ENCODE peak calls at places on chromosomes 16 and 17, in nine cellular contexts. C, Q, O, W, G, F, N, Y and S are unnamed samples.

GRCh38 chr17:61201211-61201610 is 198.4 kb upstream of the TBX2 start:
- DNase-seq in C (no peak), Q (peak; percentile 98), O (no peak), W (no peak), G (no peak), F (no peak), N (no peak), Y (peak; percentile 80), S (no peak)

GRCh38 chr16:88208112-88208511 is 174.6 kb upstream of the ZNF469 start:
- DNase-seq in C (no peak), Q (no peak), O (no peak), W (peak; percentile 20), G (no peak), F (no peak), N (no peak), Y (no peak), S (no peak)

GRCh38 chr16:73743665-73744496 is 552.7 kb upstream of the PSMD7 start:
- DNase-seq in C (no peak), Q (no peak), O (no peak), W (no peak), G (no peak), F (no peak), N (no peak), Y (no peak), S (no peak)

GRCh38 chr16:70743791-70744190 is 57.2 kb downstream of the VAC14 start:
- DNase-seq in C (no peak), Q (no peak), O (no peak), W (no peak), G (no peak), F (no peak), N (no peak), Y (no peak), S (no peak)

GRCh38 chr16:85750827-85751641 is at the start of gene C16orf74:
- DNase-seq in C (no peak), Q (peak; percentile 17), O (no peak), W (no peak), G (peak; percentile 64), F (peak; percentile 68), N (peak; percentile 45), Y (no peak), S (no peak)

GRCh38 chr16:83771306-83771942 is 36.4 kb upstream of the HSBP1 start:
- DNase-seq in C (no peak), Q (no peak), O (no peak), W (no peak), G (no peak), F (peak; percentile 66), N (no peak), Y (no peak), S (no peak)

GRCh38 chr16:20676867-20677266 is 20.6 kb downstream of the ACSM1 start:
- DNase-seq in C (no peak), Q (no peak), O (no peak), W (no peak), G (no peak), F (no peak), N (no peak), Y (no peak), S (no peak)

GRCh38 chr17:82396601-82397435 is 21.3 kb upstream of the HEXD start:
- DNase-seq in C (no peak), Q (peak; percentile 62), O (no peak), W (no peak), G (no peak), F (no peak), N (no peak), Y (no peak), S (no peak)

GRCh38 chr16:943971-944370 is 26.8 kb downstream of the LMF1 start:
- DNase-seq in C (no peak), Q (no peak), O (no peak), W (no peak), G (no peak), F (no peak), N (no peak), Y (no peak), S (no peak)

GRCh38 chr17:66943484-66943883 is 21.0 kb upstream of the CACNG4 start:
- DNase-seq in C (no peak), Q (no peak), O (no peak), W (peak; percentile 27), G (no peak), F (no peak), N (no peak), Y (no peak), S (no peak)

GRCh38 chr16:9595393-9595792 is 503.9 kb downstream of the HAPSTR1 start:
- DNase-seq in C (no peak), Q (no peak), O (no peak), W (no peak), G (no peak), F (no peak), N (no peak), Y (no peak), S (no peak)

GRCh38 chr16:87764600-87765472 is 950 bp downstream of the KLHDC4 start:
- DNase-seq in C (peak; percentile 50), Q (no peak), O (no peak), W (no peak), G (no peak), F (no peak), N (peak; percentile 42), Y (no peak), S (peak; percentile 39)

GRCh38 chr16:70665113-70665694 is 18.8 kb downstream of the IL34 start:
- DNase-seq in C (no peak), Q (no peak), O (no peak), W (peak; percentile 65), G (no peak), F (no peak), N (no peak), Y (no peak), S (no peak)

GRCh38 chr16:12144355-12144754 is 167.8 kb downstream of the SNX29 start:
- DNase-seq in C (no peak), Q (no peak), O (no peak), W (no peak), G (no peak), F (no peak), N (no peak), Y (no peak), S (no peak)

DNA sequence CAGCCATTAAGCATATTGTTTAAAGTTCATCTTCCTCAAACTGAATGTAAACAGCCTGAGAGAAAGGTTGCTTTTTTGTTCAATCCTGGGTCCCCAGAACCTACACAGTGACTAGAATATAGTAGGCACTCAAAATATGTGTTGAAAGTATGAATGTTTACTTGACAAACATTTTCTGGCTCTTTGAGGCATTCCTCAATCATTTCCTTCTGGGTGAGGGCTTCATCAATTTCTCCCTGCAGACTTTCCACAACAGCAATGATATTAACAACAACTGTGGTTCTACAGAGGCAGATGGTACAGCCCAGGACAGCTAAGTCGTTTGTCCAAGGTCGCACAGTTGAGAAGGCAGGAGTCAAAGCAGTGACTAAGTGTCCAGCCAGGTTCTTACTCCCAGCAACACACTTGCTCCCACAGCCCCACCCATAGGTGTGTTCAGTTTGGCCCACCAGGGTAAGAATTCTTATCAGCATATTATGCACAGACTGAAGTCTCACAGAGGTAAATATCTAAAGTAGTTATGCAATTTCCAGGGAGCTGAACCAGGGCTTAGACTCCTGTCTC is 61.1 kb downstream of the HS3ST3B1 start:
- DNase-seq in C (no peak), Q (no peak), O (no peak), W (no peak), G (no peak), F (no peak), N (no peak), Y (peak; percentile 11), S (no peak)
- H3K4me1 ChIP-seq in C (peaks cover 19% of the 10 kb centered on the region), Q (no peaks in the 10 kb centered on the region), O (no peaks in the 10 kb centered on the region), W (no peaks in the 10 kb centered on the region), G (no peaks in the 10 kb centered on the region), F (no peaks in the 10 kb centered on the region), N (peaks cover 50% of the 10 kb centered on the region), Y (no peaks in the 10 kb centered on the region), S (no peaks in the 10 kb centered on the region)

GRCh38 chr16:30761928-30762902 is at the start of the genes CFAP119 and RNF40:
- DNase-seq in C (peak; percentile 95), Q (peak; percentile 96), O (peak; percentile 99), W (peak; percentile 99), G (peak; percentile 96), F (peak; percentile 97), N (peak; percentile 93), Y (peak; percentile 97), S (peak; percentile 92)
- H3K36me3 ChIP-seq in C (peaks cover 41% of the 10 kb centered on the region), Q (peaks cover 35% of the 10 kb centered on the region), O (peaks cover 11% of the 10 kb centered on the region), W (peaks cover 35% of the 10 kb centered on the region), G (peaks cover 31% of the 10 kb centered on the region), F (peaks cover 64% of the 10 kb centered on the region), N (peaks cover 70% of the 10 kb centered on the region), Y (peaks cover 71% of the 10 kb centered on the region), S (peaks cover 36% of the 10 kb centered on the region)

GRCh38 chr17:17989618-17990017 is 17.0 kb downstream of the DRC3 start:
- DNase-seq in C (no peak), Q (no peak), O (no peak), W (no peak), G (no peak), F (no peak), N (no peak), Y (no peak), S (no peak)
- H3K4me1 ChIP-seq in C (no peaks in the 10 kb centered on the region), Q (peaks cover 4% of the 10 kb centered on the region), O (no peaks in the 10 kb centered on the region), W (no peaks in the 10 kb centered on the region), G (no peaks in the 10 kb centered on the region), F (no peaks in the 10 kb centered on the region), N (no peaks in the 10 kb centered on the region), Y (peaks cover 13% of the 10 kb centered on the region), S (no peaks in the 10 kb centered on the region)

GRCh38 chr16:67949645-67950044 is 5.7 kb upstream of the LCAT start:
- DNase-seq in C (no peak), Q (no peak), O (no peak), W (no peak), G (no peak), F (no peak), N (no peak), Y (no peak), S (no peak)
- H3K36me3 ChIP-seq in C (peaks cover 10% of the 10 kb centered on the region), Q (peaks cover 67% of the 10 kb centered on the region), O (no peaks in the 10 kb centered on the region), W (peaks cover 63% of the 10 kb centered on the region), G (no peaks in the 10 kb centered on the region), F (peaks cover 99% of the 10 kb centered on the region), N (no peaks in the 10 kb centered on the region), Y (peaks cover 100% of the 10 kb centered on the region), S (peaks cover 14% of the 10 kb centered on the region)

GRCh38 chr17:38738686-38739085 is 8.5 kb downstream of the CISD3 start:
- DNase-seq in C (no peak), Q (no peak), O (no peak), W (no peak), G (no peak), F (no peak), N (no peak), Y (no peak), S (no peak)
- H3K4me1 ChIP-seq in C (peaks cover 11% of the 10 kb centered on the region), Q (peaks cover 13% of the 10 kb centered on the region), O (peaks cover 12% of the 10 kb centered on the region), W (peaks cover 43% of the 10 kb centered on the region), G (peaks cover 42% of the 10 kb centered on the region), F (peaks cover 49% of the 10 kb centered on the region), N (peaks cover 48% of the 10 kb centered on the region), Y (peaks cover 5% of the 10 kb centered on the region), S (peaks cover 15% of the 10 kb centered on the region)